ENCODE peak calls at places on chromosomes 7 and 10, in seven cellular contexts. N is IMR-90, B is mesenchymal stem cell, F is mesendoderm, P is trophoblast cell, V is neuronal stem cell, L is H1. C is an unnamed sample.

GRCh38 chr10:123398180-123398591 is 244.0 kb downstream of the BUB3 start:
- DNase-seq in F (no peak), L (no peak), V (no peak), P (no peak), B (no peak), N (no peak), C (no peak)

GRCh38 chr7:24318326-24318725 is 34.3 kb downstream of the NPY start:
- DNase-seq in V (no peak), B (no peak), F (peak; percentile 83), N (no peak), L (no peak), P (no peak), C (peak; percentile 71)

GRCh38 chr7:602341-603141 is 82.9 kb upstream of the PDGFA start:
- DNase-seq in L (no peak), N (no peak), F (no peak), P (peak; percentile 1), B (no peak), V (no peak), C (no peak)

GRCh38 chr7:22255342-22255741 is 101.6 kb downstream of the RAPGEF5 start:
- DNase-seq in N (no peak), B (no peak), V (no peak), L (no peak), P (no peak), F (no peak), C (no peak)

GRCh38 chr10:28628184-28628893 is 49.0 kb upstream of the BAMBI start:
- DNase-seq in N (peak; percentile 79), B (peak; percentile 82), F (peak; percentile 87), L (peak; percentile 87), P (peak; percentile 94), V (peak; percentile 74), C (peak; percentile 83)

GRCh38 chr7:150379590-150380379 is 655 bp downstream of the ZNF775 start:
- DNase-seq in L (no peak), B (peak; percentile 54), V (no peak), P (peak; percentile 17), F (no peak), N (no peak), C (no peak)

GRCh38 chr7:158285383-158285770 is 302.2 kb downstream of the PTPRN2 start:
- DNase-seq in F (no peak), B (no peak), L (peak; percentile 41), V (no peak), N (no peak), P (no peak), C (peak; percentile 14)

GRCh38 chr10:109191341-109191740 is 732.0 kb downstream of the XPNPEP1 start:
- DNase-seq in B (no peak), L (no peak), N (no peak), F (no peak), P (no peak), V (no peak), C (no peak)

GRCh38 chr7:131840291-131840690 is 283.9 kb upstream of the PODXL start:
- DNase-seq in V (no peak), F (peak; percentile 56), N (no peak), B (no peak), P (no peak), L (no peak), C (no peak)

GRCh38 chr10:63129888-63130287 is 3.2 kb upstream of the NRBF2 start:
- DNase-seq in N (no peak), P (no peak), L (no peak), F (peak; percentile 82), V (no peak), B (no peak), C (peak; percentile 48)

GRCh38 chr7:51082096-51082840 is 234.3 kb downstream of the COBL start:
- DNase-seq in L (no peak), F (no peak), N (no peak), V (no peak), P (peak; percentile 57), B (no peak), C (no peak)

GRCh38 chr7:115491744-115492380 is 538.7 kb downstream of the TFEC start:
- DNase-seq in F (no peak), N (no peak), P (no peak), L (no peak), V (no peak), B (no peak), C (no peak)

GRCh38 chr7:6382797-6383196 is 65.0 kb downstream of the DAGLB start:
- DNase-seq in P (peak; percentile 42), N (no peak), V (no peak), F (no peak), B (peak; percentile 46), L (no peak), C (no peak)

GRCh38 chr10:22010973-22011408 is 7.5 kb upstream of the DNAJC1 start:
- DNase-seq in P (peak; percentile 67), B (peak; percentile 29), F (no peak), V (no peak), L (no peak), N (peak; percentile 4), C (no peak)

GRCh38 chr7:157851501-157852067 is 514.8 kb downstream of the DNAJB6 start:
- DNase-seq in V (peak; percentile 58), B (no peak), N (no peak), P (peak; percentile 4), L (peak; percentile 63), F (peak; percentile 77), C (peak; percentile 85)

GRCh38 chr10:31071232-31071999 is 39.8 kb upstream of the ZNF438 start:
- DNase-seq in L (no peak), B (peak; percentile 75), N (peak; percentile 62), V (no peak), P (peak; percentile 6), F (no peak), C (no peak)

GRCh38 chr10:17175551-17175950 is 25.9 kb downstream of the TRDMT1 start:
- DNase-seq in F (no peak), B (peak; percentile 34), L (no peak), N (peak; percentile 24), V (no peak), P (no peak), C (no peak)

GRCh38 chr10:16646474-16647059 is 124.9 kb upstream of the C1QL3 start:
- DNase-seq in B (no peak), F (no peak), N (no peak), V (no peak), L (no peak), P (no peak), C (no peak)

GRCh38 chr10:109343293-109343692 is 580.0 kb downstream of the XPNPEP1 start:
- DNase-seq in F (no peak), P (peak; percentile 83), L (no peak), V (no peak), B (peak; percentile 5), N (peak; percentile 87), C (no peak)

GRCh38 chr7:106419455-106420182 is 134.8 kb upstream of the NAMPT start:
- DNase-seq in F (no peak), N (no peak), V (no peak), B (peak; percentile 32), L (no peak), P (no peak), C (no peak)

GRCh38 chr7:106417273-106417902 is 132.6 kb upstream of the NAMPT start:
- DNase-seq in B (peak; percentile 12), F (peak; percentile 39), L (no peak), N (peak; percentile 3), V (no peak), P (no peak), C (no peak)

GRCh38 chr7:106418526-106418925 is 133.7 kb upstream of the NAMPT start:
- DNase-seq in B (peak; percentile 86), L (no peak), V (no peak), P (no peak), F (no peak), N (peak; percentile 41), C (no peak)

GRCh38 chr7:106416430-106416829 is 131.6 kb upstream of the NAMPT start:
- DNase-seq in B (no peak), F (no peak), N (no peak), P (no peak), V (no peak), L (no peak), C (no peak)

DNA sequence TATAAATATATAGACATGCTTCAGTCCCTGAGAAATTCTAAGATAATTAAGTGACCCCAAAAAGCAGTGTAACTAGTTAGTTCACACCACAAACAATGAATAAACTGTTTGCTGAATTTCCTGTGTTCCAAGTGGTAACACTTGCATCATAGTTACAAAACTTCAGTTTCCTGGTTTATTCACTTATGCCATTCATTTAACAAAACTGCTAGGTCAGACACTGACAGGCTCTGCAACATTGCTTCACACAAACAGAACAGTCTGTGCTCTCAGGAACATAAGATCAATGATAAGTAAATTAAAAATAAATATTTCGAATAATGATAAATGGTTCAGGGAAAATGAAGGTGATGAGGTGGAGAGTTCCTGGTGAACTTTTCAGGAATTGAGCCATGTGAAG is 133.3 kb upstream of the NAMPT start:
- DNase-seq in B (peak; percentile 87), N (peak; percentile 14), L (no peak), V (no peak), F (no peak), P (peak; percentile 28), C (no peak)
- H3K27me3 ChIP-seq in B (no peaks in the 10 kb centered on the region), N (no peaks in the 10 kb centered on the region), L (no peaks in the 10 kb centered on the region), V (no peaks in the 10 kb centered on the region), F (no peaks in the 10 kb centered on the region), P (no peaks in the 10 kb centered on the region), C (no peaks in the 10 kb centered on the region)

GRCh38 chr10:93363891-93364648 is 118.1 kb downstream of the MYOF start:
- DNase-seq in P (no peak), L (no peak), V (no peak), F (no peak), B (no peak), N (no peak), C (no peak)
- H3K4me2 ChIP-seq in P (no peak overlapping the region), L (no peak overlapping the region), V (no peak overlapping the region), F (no peak overlapping the region), B (no peak overlapping the region), N (no peak overlapping the region), C (no peak overlapping the region)

DNA sequence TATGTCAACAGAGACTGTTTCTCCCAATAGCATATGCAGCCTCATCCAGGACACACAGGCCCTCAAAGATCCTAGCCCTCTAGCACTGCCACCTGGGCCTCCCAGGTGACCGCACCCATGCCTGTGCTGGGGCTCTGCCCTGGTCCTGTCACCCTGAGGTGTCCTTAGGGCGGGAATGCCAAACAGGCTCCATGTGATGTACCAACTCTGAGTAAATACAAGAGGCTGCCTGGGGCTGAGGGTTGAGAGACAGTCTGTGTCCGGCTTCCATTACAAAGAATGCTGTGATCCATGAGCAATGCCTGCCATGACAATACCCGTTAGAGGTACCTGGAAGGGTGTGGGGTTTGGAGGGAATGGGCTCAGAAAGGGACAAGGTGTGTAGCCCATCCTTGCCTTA is 83.0 kb upstream of the KAT6B start:
- DNase-seq in P (no peak), V (no peak), L (no peak), N (no peak), F (no peak), B (no peak), C (no peak)
- H4K8ac ChIP-seq in P (no peak overlapping the region), V (no peak overlapping the region), L (no peak overlapping the region), N (no peak overlapping the region), F (no peak overlapping the region), B (no peak overlapping the region), C (no peak overlapping the region)

GRCh38 chr10:110511734-110512449 is 14.2 kb downstream of the DUSP5 start:
- DNase-seq in B (no peak), F (no peak), V (no peak), L (no peak), P (no peak), N (no peak), C (no peak)

GRCh38 chr10:110514848-110515247 is 17.1 kb downstream of the DUSP5 start:
- DNase-seq in N (no peak), V (no peak), P (no peak), B (no peak), F (no peak), L (no peak), C (no peak)

GRCh38 chr10:110510730-110511129 is 13.0 kb downstream of the DUSP5 start:
- DNase-seq in L (no peak), P (no peak), B (no peak), F (no peak), N (no peak), V (no peak), C (no peak)

GRCh38 chr10:110513949-110514348 is 16.2 kb downstream of the DUSP5 start:
- DNase-seq in P (no peak), V (no peak), F (no peak), B (no peak), L (no peak), N (no peak), C (peak; percentile 14)

GRCh38 chr10:110512461-110513187 is 14.9 kb downstream of the DUSP5 start:
- DNase-seq in L (no peak), F (no peak), B (peak; percentile 90), P (peak; percentile 37), V (no peak), N (peak; percentile 94), C (no peak)
- H3K27me3 ChIP-seq in L (no peaks in the 10 kb centered on the region), F (no peaks in the 10 kb centered on the region), B (no peaks in the 10 kb centered on the region), P (no peaks in the 10 kb centered on the region), V (no peaks in the 10 kb centered on the region), N (no peaks in the 10 kb centered on the region), C (no peaks in the 10 kb centered on the region)